ENCODE peak calls at places on chromosome 2, in five cellular contexts. B is DND-41, O is HCT116, Z is endothelial cell of umbilical vein, D is astrocyte. U is an unnamed sample.

GRCh38 chr2:13682878-13683277 is 949.6 kb upstream of the LRATD1 start:
- DNase-seq in D (peak), Z (no peak), B (no peak), O (no peak), U (no peak)

GRCh38 chr2:176272870-176273269 is 3.6 kb downstream of the MTX2 start:
- DNase-seq in Z (no peak), B (no peak), O (no peak), D (no peak), U (no peak)

GRCh38 chr2:169895294-169895985 is 68.2 kb downstream of the UBR3 start:
- DNase-seq in B (no peak), D (peak), O (no peak), Z (no peak), U (no peak)

GRCh38 chr2:98269274-98269673 is 77.0 kb upstream of the CNGA3 start:
- DNase-seq in O (peak), D (peak), B (peak), Z (peak), U (peak)

GRCh38 chr2:134245340-134245984 is 8.4 kb upstream of the MGAT5 start:
- DNase-seq in B (peak), D (peak), O (peak), Z (peak), U (peak)

GRCh38 chr2:109185801-109186570 is 57.0 kb downstream of the SH3RF3 start:
- DNase-seq in O (no peak), B (no peak), D (peak), Z (peak), U (no peak)

GRCh38 chr2:221309888-221310287 is 262.2 kb downstream of the EPHA4 start:
- DNase-seq in B (no peak), D (no peak), O (no peak), Z (no peak), U (no peak)

GRCh38 chr2:173590278-173590811 is 235.7 kb downstream of the CDCA7 start:
- DNase-seq in O (peak), Z (peak), D (peak), B (no peak), U (no peak)

GRCh38 chr2:240933966-240934700 is 28.0 kb downstream of the CROCC2 start:
- DNase-seq in D (no peak), B (no peak), Z (no peak), O (no peak), U (peak)
- H2AFZ ChIP-seq in D (no peak), B (no peak), Z (no peak), O (no peak), U (no peak)

GRCh38 chr2:179049546-179050311 is at the start of gene CCDC141:
- DNase-seq in O (no peak), D (no peak), B (no peak), Z (no peak), U (no peak)

GRCh38 chr2:179049203-179049545 is 763 bp downstream of the CCDC141 start:
- DNase-seq in D (no peak), B (no peak), Z (no peak), O (no peak), U (no peak)

DNA sequence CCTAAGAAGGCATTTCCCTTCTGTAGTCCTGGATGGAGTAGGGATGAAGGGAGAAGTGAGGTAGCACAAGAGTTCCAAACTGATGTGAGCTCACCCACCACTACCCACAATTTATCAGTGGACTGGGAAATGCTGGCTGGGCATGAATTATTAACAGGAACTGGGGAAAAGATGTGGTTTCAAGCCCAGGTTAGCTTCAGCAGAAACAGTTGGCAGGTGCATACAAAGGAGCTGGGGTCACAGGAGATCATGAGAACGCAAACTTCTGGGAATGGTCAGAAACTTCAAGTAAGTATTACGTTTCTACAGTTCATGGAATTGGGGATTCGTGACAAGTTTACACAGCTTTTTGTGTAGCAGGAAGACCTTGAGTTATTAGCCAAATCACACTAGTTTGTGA is 5.4 kb downstream of the CCDC141 start:
- DNase-seq in D (no peak), O (no peak), Z (no peak), B (peak), U (no peak)
- H2AFZ ChIP-seq in D (no peak), O (no peak), Z (no peak), B (no peak), U (no peak)

DNA sequence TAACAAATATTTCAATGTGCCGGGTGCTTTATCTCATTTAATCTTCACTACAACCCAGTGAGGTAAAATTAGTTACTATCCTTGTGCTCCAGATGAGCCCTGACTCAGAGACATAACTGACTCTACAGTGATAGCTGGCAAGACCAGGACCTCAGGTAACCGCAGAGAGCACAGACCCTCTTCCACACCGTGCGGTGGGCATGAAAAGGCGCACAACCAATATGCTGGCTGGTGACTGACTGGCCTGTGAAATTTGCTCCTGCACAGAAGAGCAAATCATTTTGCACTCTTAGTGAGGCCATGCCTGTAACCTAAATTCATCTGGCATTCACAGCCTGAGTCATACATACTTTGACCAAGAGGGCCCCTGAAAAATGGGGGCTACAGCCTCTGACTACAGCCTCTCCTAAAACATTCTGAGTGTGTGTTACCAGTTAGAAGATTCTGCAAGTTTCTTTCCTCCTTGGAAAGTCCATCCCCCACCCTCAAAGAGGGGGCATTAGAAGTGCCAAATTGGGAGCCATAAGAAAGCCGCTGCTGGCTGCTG is 22.4 kb upstream of the MSGN1 start:
- DNase-seq in B (no peak), D (no peak), O (no peak), Z (no peak), U (no peak)
- H2AFZ ChIP-seq in B (no peak), D (no peak), O (no peak), Z (no peak), U (peak)

GRCh38 chr2:10078704-10079191 is 1.5 kb downstream of the CYS1 start:
- DNase-seq in D (peak), O (no peak), Z (no peak), B (no peak), U (no peak)
- H2AFZ ChIP-seq in D (peak), O (no peak), Z (no peak), B (no peak), U (no peak)

DNA sequence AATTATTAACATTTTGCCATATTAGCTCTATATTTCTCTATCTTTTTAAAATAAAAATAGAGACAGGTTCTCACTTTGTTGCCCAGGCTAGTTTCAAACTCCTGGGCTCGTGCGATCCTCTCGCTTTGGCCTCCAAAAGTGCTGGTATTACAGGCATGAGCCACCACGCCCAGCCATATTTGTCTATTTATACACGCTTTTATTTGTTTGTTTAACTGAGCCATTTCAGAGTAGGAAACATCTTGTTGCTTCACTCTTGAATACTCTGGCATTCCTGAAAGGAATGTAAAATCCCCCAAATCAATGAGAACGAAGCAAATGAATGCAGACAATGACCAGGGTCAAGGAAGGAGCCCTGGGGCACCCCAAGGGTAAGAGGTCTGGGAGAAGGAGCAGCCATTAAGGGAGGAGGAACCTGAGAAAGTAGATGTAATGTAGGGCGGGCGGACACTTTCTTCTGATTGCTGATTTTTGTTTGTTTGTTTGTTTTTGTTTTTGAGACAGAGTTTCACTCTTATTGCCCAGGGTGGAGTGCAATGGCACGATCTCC is 31.7 kb upstream of the RAB1A start:
- DNase-seq in D (no peak), O (no peak), Z (no peak), B (no peak), U (no peak)
- H2AFZ ChIP-seq in D (no peak), O (no peak), Z (no peak), B (no peak), U (no peak)

GRCh38 chr2:165587335-165587938 is 117.9 kb downstream of the CSRNP3 start:
- DNase-seq in D (no peak), Z (no peak), O (no peak), B (no peak), U (no peak)
- H2AFZ ChIP-seq in D (no peak), Z (no peak), O (no peak), B (no peak), U (no peak)

GRCh38 chr2:24932715-24933114 is 12.7 kb upstream of the ADCY3 start:
- DNase-seq in Z (no peak), O (no peak), B (no peak), D (no peak), U (no peak)

GRCh38 chr2:24928036-24928435 is 8.0 kb upstream of the ADCY3 start:
- DNase-seq in D (no peak), B (no peak), O (no peak), Z (no peak), U (no peak)

GRCh38 chr2:24926602-24927252 is 6.7 kb upstream of the ADCY3 start:
- DNase-seq in B (no peak), Z (no peak), O (no peak), D (no peak), U (peak)

GRCh38 chr2:24929230-24929629 is 9.2 kb upstream of the ADCY3 start:
- DNase-seq in D (no peak), Z (no peak), O (no peak), B (no peak), U (no peak)

DNA sequence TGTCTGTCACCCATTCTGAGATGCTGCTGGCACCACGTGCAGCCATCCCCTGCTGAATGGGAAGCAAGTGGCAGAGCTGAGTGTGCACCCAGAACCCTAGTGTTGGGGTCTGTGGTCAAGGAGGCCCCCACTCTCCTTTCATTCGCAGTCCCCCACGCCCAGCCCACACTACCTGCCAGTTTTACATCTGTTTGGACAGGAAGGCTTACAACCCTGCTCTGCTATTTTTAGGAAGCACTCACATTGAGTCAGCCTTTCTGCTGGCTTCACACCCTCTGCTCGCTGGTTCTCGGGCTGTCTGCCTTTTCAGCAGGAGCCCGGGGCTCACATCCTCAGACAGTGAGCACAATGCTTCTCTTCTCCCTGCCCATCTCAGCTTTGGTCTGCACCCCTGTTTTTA is 10.7 kb upstream of the ADCY3 start:
- DNase-seq in O (no peak), B (no peak), D (peak), Z (no peak), U (no peak)
- H2AFZ ChIP-seq in O (no peak), B (no peak), D (no peak), Z (peak), U (no peak)

GRCh38 chr2:95345066-95345414 is 47.9 kb downstream of the KCNIP3 start:
- DNase-seq in D (no peak), O (no peak), B (no peak), Z (no peak), U (no peak)

GRCh38 chr2:95344656-95345055 is 47.5 kb downstream of the KCNIP3 start:
- DNase-seq in D (no peak), O (no peak), Z (no peak), B (no peak), U (no peak)

GRCh38 chr2:95345415-95346235 is 48.5 kb downstream of the KCNIP3 start:
- DNase-seq in B (no peak), O (peak), Z (peak), D (peak), U (peak)

GRCh38 chr2:95346738-95347671 is 49.9 kb downstream of the KCNIP3 start:
- DNase-seq in Z (peak), B (no peak), D (no peak), O (no peak), U (peak)

DNA sequence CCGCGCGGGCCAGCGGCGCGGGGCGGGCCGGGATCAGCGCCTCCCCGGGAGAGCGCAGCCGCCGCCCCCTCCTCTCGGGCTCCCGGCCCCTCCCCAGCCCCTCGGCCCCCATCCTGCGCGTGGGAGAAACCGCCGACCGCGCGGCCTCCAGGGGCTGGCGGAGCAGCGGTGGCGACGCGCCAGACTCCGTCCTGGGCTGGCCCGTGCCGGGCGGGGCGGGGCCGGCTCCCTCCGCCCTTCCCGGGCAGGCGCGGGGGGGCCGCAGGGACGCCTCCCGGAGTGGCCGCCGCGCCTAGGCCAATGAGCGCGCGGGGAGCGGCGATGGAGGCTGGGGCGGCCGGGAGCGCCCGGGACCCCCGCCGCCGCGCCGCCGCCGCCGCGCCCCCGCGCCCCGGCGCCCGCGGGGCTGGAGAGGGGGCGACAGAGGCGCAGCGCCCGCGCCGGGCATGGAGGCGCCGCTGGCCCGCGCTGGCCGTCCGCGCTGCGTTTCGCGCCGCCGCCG is 49.1 kb downstream of the KCNIP3 start:
- DNase-seq in O (no peak), Z (no peak), B (no peak), D (no peak), U (peak)
- H2AFZ ChIP-seq in O (peak), Z (peak), B (no peak), D (peak), U (no peak)

GRCh38 chr2:16283071-16283850 is 342.9 kb downstream of the MYCN start:
- DNase-seq in Z (no peak), O (no peak), B (no peak), D (no peak), U (no peak)

GRCh38 chr2:16284941-16285625 is 344.7 kb downstream of the MYCN start:
- DNase-seq in D (no peak), B (no peak), O (no peak), Z (no peak), U (no peak)

GRCh38 chr2:16281451-16282330 is 341.3 kb downstream of the MYCN start:
- DNase-seq in D (no peak), O (peak), Z (no peak), B (no peak), U (peak)

GRCh38 chr2:16280081-16280480 is 339.7 kb downstream of the MYCN start:
- DNase-seq in Z (no peak), O (no peak), D (no peak), B (no peak), U (no peak)

GRCh38 chr2:16282511-16282910 is 342.2 kb downstream of the MYCN start:
- DNase-seq in D (no peak), O (no peak), B (no peak), Z (no peak), U (no peak)
- H2AFZ ChIP-seq in D (no peak), O (no peak), B (no peak), Z (no peak), U (no peak)

GRCh38 chr2:33525666-33526065 is 49.2 kb downstream of the RASGRP3 start:
- DNase-seq in O (no peak), Z (no peak), D (no peak), B (no peak), U (no peak)
- H2AFZ ChIP-seq in O (no peak), Z (no peak), D (no peak), B (no peak), U (no peak)

U was measured in H9.